ENCODE peak calls at places on chromosomes 16 and 17, in five cellular contexts. P, S, G, D and I are unnamed samples. For H3K27me3, the result is how much of the 10 kb centered on the place peaks cover.

GRCh38 chr17:77571562-77571981 is 386.9 kb upstream of the TNRC6C start:
- DNase-seq in S (no peak), G (no peak), P (peak), D (peak), I (peak)

GRCh38 chr16:86789621-86790051 is 211.3 kb downstream of the FOXL1 start:
- DNase-seq in D (no peak), S (no peak), P (no peak), G (peak), I (no peak)

GRCh38 chr17:29789186-29790170 is 140.6 kb downstream of the SSH2 start:
- DNase-seq in P (peak), S (no peak), G (peak), D (peak), I (no peak)

GRCh38 chr17:51000835-51001638 is 119.6 kb downstream of the SPAG9 start:
- DNase-seq in P (no peak), D (no peak), S (peak), G (peak), I (no peak)

GRCh38 chr17:48456584-48456983 is 26.6 kb upstream of the SKAP1 start:
- DNase-seq in S (peak), G (peak), D (no peak), P (no peak), I (no peak)

GRCh38 chr16:11101695-11102522 is 154.1 kb downstream of the SOCS1 start:
- DNase-seq in D (no peak), P (no peak), G (no peak), S (no peak), I (no peak)

GRCh38 chr16:7304932-7305331 is 27.7 kb upstream of the RBFOX1 start:
- DNase-seq in S (no peak), P (no peak), D (no peak), G (no peak), I (no peak)

GRCh38 chr16:53775821-53776431 is 72.0 kb downstream of the FTO start:
- DNase-seq in S (peak), P (no peak), D (peak), G (peak), I (no peak)

GRCh38 chr17:77836557-77837041 is 121.9 kb upstream of the TNRC6C start:
- DNase-seq in G (no peak), P (no peak), S (no peak), D (peak), I (peak)

GRCh38 chr16:67216612-67217490 is 10.1 kb upstream of the TMEM208 start:
- DNase-seq in G (no peak), S (no peak), D (peak), P (peak), I (no peak)

GRCh38 chr17:81396278-81396721 is 1.0 kb downstream of the BAHCC1 start:
- DNase-seq in G (no peak), S (no peak), P (no peak), D (no peak), I (no peak)

GRCh38 chr17:62966426-62967110 is 533 bp downstream of the TANC2 start:
- DNase-seq in D (peak), S (peak), P (peak), G (peak), I (peak)

GRCh38 chr16:88415381-88416323 is 32.9 kb downstream of the ZNF469 start:
- DNase-seq in D (no peak), S (no peak), G (no peak), P (no peak), I (no peak)

GRCh38 chr17:61132524-61133025 is 267.1 kb upstream of the TBX2 start:
- DNase-seq in G (no peak), P (no peak), S (no peak), D (no peak), I (no peak)

GRCh38 chr17:64218066-64218465 is 45.0 kb downstream of the TEX2 start:
- DNase-seq in D (no peak), G (no peak), P (no peak), S (no peak), I (no peak)

GRCh38 chr17:67246648-67247415 is 1.8 kb upstream of the HELZ start:
- DNase-seq in S (peak), G (peak), D (no peak), P (peak), I (peak)

GRCh38 chr17:72270530-72270929 is 149.7 kb downstream of the SOX9 start:
- DNase-seq in P (no peak), D (peak), S (peak), G (no peak), I (no peak)

GRCh38 chr16:50310308-50311133 is 44.2 kb downstream of the ADCY7 start:
- DNase-seq in P (peak), D (no peak), S (no peak), G (no peak), I (no peak)

GRCh38 chr17:78129385-78130079 is 977 bp upstream of the TMC6 start:
- DNase-seq in D (no peak), P (no peak), G (no peak), S (no peak), I (peak)

GRCh38 chr16:57544129-57544653 is 1.7 kb downstream of the ADGRG5 start:
- DNase-seq in P (peak), S (no peak), D (no peak), G (no peak), I (no peak)

GRCh38 chr17:61456688-61457225 is 4.5 kb downstream of the TBX4 start:
- DNase-seq in P (no peak), D (no peak), G (peak), S (no peak), I (no peak)

GRCh38 chr16:7405166-7405565 is 72.5 kb downstream of the RBFOX1 start:
- DNase-seq in S (peak), G (peak), P (peak), D (no peak), I (no peak)

GRCh38 chr17:48646183-48647102 is 20.3 kb upstream of the HOXB9 start:
- DNase-seq in P (no peak), D (no peak), G (peak), S (no peak), I (no peak)

GRCh38 chr17:77558846-77559626 is 399.5 kb upstream of the TNRC6C start:
- DNase-seq in S (no peak), D (no peak), P (no peak), G (no peak), I (no peak)

GRCh38 chr16:11231367-11231970 is 24.5 kb downstream of the SOCS1 start:
- DNase-seq in G (no peak), S (no peak), P (no peak), D (no peak), I (no peak)

GRCh38 chr17:15431201-15431600 is 36.2 kb downstream of the CDRT4 start:
- DNase-seq in D (no peak), P (no peak), S (no peak), G (no peak), I (no peak)

GRCh38 chr17:2700031-2700490 is 11.5 kb downstream of the CLUH start:
- DNase-seq in S (no peak), P (peak), G (no peak), D (no peak), I (no peak)

DNA sequence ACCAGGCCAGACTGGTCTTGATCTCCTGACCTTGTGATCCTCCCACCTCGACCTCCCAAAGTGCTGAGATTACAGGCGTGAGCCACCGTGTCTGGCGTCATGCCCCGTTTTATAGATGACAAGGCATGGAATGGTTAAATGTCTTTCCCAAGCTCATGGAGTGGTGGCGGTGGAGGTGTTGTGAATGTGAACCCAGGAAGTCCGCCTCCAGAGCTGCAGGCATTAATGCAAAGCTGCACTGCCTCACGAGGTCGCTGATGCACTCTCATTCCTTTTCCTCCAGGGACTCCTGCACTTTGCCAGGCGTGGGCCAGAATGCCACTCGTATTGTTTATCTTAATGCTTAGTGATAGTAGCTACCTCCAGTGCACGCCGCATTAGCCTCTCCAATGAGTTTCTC is 149.6 kb downstream of the WWOX start:
- DNase-seq in P (peak), G (peak), D (no peak), S (no peak), I (no peak)
- TF ChIP-seq CTCF in P (no peak), G (peak), D (no peak), S (no peak), I (no peak)

DNA sequence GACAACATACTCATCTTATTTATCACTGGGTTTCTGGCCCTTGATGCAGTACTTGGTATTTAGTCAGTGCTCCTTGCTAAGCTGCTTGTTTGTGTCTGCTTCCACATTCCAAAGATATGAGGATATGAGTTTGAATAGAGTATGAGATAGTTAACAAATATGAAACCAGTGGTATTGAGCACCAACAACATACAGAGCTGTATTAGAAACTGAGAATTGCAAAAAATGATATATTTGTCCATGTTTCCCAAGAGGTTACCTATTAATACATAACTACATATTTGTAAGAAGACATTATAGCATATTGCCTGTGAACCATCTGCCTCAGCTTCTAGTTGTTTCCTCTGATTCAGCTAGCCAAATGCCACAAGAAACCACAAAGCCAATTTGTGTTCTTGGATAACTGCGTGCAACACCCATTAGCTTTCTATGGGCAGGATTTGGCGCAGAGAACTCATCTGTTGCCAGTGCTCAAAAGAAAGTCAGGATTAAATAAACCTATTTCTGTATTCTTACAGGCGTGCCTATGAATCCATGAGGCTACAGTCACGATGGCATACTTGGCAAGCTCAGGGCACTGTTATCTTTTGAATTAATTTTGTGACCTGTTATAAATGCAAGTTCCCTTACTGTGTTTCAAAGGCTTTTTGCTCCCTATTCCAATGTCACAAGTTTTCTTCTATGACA is 194.5 kb downstream of the MAP2K6 start:
- DNase-seq in G (no peak), D (peak), S (no peak), P (no peak), I (no peak)
- H3K27ac ChIP-seq in G (no peak), D (peak), S (peak), P (peak), I (no peak)

DNA sequence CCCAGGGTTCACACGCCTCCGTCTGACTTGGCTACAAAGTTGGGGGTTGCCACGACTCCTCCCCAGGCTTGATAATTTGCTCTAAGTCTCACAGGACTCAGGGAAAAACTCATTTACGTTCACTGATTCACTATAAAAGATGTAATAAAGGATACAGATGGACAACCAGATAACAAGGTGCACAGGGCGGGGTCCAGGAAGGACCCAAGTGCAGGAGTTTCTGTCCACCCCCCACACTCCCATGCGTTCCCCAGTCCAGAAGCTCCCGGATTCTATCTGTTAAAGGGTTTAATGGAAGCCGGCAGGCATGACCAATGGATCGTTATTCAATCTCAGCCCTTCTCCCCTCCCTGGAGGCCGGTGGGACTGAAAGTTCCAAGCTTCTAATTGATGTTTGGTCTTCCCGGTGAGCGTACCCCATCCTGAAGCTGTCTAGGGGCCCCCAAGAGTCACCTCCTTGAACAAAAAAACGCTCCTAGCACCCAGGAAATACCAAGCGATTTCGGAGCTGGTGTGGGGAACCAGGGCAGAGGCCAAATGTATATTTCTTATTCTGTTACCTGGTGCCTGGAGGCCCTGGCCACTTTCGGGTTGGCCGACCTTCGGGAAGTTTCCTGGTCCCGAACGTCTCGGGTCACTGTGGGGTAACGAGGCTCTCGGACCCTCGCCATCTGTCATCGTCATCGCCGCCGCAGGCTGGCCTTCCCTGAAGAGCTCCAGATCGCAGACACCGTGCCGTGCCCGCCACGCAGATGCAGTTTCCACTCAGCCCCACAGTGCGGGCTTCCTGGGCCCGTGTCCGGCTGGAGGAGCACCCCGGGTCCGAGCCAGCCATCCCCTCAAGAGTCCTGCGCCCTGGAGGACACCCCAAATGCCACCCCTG is 13.5 kb upstream of the METRNL start:
- DNase-seq in D (no peak), P (peak), G (no peak), S (no peak), I (no peak)
- H3K27me3 ChIP-seq in D (under half), P (under half), G (under half), S (under half), I (under half)

GRCh38 chr16:84647830-84648594 is at the start of gene KLHL36:
- DNase-seq in D (peak), P (peak), G (peak), S (peak), I (peak)
- TF ChIP-seq CTCF in D (peak), P (no peak), G (no peak), S (no peak), I (no peak)

GRCh38 chr17:75630071-75630917 is 2.9 kb upstream of the SMIM5 start:
- DNase-seq in S (no peak), G (no peak), D (no peak), P (peak), I (no peak)
- H3K27ac ChIP-seq in S (no peak), G (no peak), D (no peak), P (no peak), I (no peak)